ENCODE peak calls at places on chromosomes 11 and 22, in four cellular contexts. N, T, J and Y are unnamed samples.

GRCh38 chr11:34161812-34162506 is 56.5 kb downstream of the NAT10 start:
- DNase-seq in N (peak; percentile 65), T (no peak), J (no peak), Y (peak; percentile 76)

GRCh38 chr11:111490496-111490895 is 21.7 kb downstream of the BTG4 start:
- DNase-seq in N (no peak), J (no peak), T (no peak), Y (no peak)

GRCh38 chr11:69132301-69132670 is 23.4 kb upstream of the SMIM38 start:
- DNase-seq in N (no peak), J (no peak), T (no peak), Y (no peak)

GRCh38 chr11:2697871-2698270 is 1.9 kb downstream of the KCNQ1OT1 start:
- DNase-seq in N (peak; percentile 38), T (no peak), J (no peak), Y (no peak)

GRCh38 chr11:63602296-63602695 is 11.9 kb downstream of the PLAAT3 start:
- DNase-seq in N (no peak), T (no peak), J (no peak), Y (no peak)

GRCh38 chr11:67470337-67471002 is 1.4 kb upstream of the TMEM134 start:
- DNase-seq in J (no peak), T (no peak), N (no peak), Y (no peak)

GRCh38 chr11:5293028-5293427 is 8.7 kb downstream of the OR51B4 start:
- DNase-seq in J (no peak), T (no peak), N (peak; percentile 6), Y (no peak)

GRCh38 chr11:71927813-71928738 is at the start of gene XNDC1N:
- DNase-seq in T (peak; percentile 94), N (peak; percentile 93), J (peak; percentile 81), Y (peak; percentile 96)

GRCh38 chr11:9052316-9052715 is 39.1 kb downstream of the SCUBE2 start:
- DNase-seq in T (no peak), N (no peak), J (no peak), Y (no peak)

GRCh38 chr22:35611200-35611890 is 5.8 kb downstream of the MB start:
- DNase-seq in T (no peak), J (no peak), N (no peak), Y (no peak)

GRCh38 chr11:57883630-57884029 is 122.0 kb downstream of the CTNND1 start:
- DNase-seq in J (no peak), T (no peak), N (no peak), Y (no peak)

GRCh38 chr11:8870461-8871282 is 40.3 kb upstream of the AKIP1 start:
- DNase-seq in T (no peak), J (no peak), N (peak; percentile 54), Y (peak; percentile 86)

GRCh38 chr11:790721-791564 is 1.1 kb upstream of the CEND1 start:
- DNase-seq in J (no peak), N (no peak), T (no peak), Y (peak; percentile 59)

GRCh38 chr11:75635009-75635909 is 33.6 kb downstream of the MAP6 start:
- DNase-seq in N (no peak), J (no peak), T (peak; percentile 13), Y (peak; percentile 30)

GRCh38 chr11:17293308-17293707 is 16.8 kb downstream of the NUCB2 start:
- DNase-seq in N (no peak), T (no peak), J (no peak), Y (no peak)

GRCh38 chr22:38733329-38734202 is 22.2 kb downstream of the SUN2 start:
- DNase-seq in N (peak; percentile 29), T (peak; percentile 59), J (no peak), Y (no peak)

GRCh38 chr22:27798526-27799333 is 2.8 kb downstream of the MN1 start:
- DNase-seq in N (no peak), J (no peak), T (no peak), Y (peak; percentile 66)